ENCODE peak calls at places on chromosomes 2 and 18, in four cellular contexts. One of them, this sample, is unnamed.

GRCh38 chr18:49360582-49360981 is 99.9 kb downstream of the DYM start:
- DNase-seq in stomach: no peak
- DNase-seq in fibroblast of mammary gland: no peak
- DNase-seq in psoas muscle: no peak
- DNase-seq in this sample: no peak

GRCh38 chr2:21676676-21677075 is 552.9 kb downstream of the TDRD15 start:
- DNase-seq in stomach: no peak
- DNase-seq in fibroblast of mammary gland: peak
- DNase-seq in psoas muscle: no peak
- DNase-seq in this sample: no peak

GRCh38 chr2:176079851-176080539 is 3.8 kb downstream of the EVX2 start:
- DNase-seq in stomach: no peak
- DNase-seq in fibroblast of mammary gland: peak
- DNase-seq in psoas muscle: peak
- DNase-seq in this sample: no peak

GRCh38 chr2:161161074-161161577 is 898 bp downstream of the TANK start:
- DNase-seq in stomach: no peak
- DNase-seq in fibroblast of mammary gland: peak
- DNase-seq in psoas muscle: no peak
- DNase-seq in this sample: no peak

GRCh38 chr18:55106466-55106865 is 147.2 kb upstream of the CCDC68 start:
- DNase-seq in stomach: no peak
- DNase-seq in fibroblast of mammary gland: no peak
- DNase-seq in psoas muscle: no peak
- DNase-seq in this sample: no peak

GRCh38 chr2:196370386-196370785 is 199.0 kb upstream of the STK17B start:
- DNase-seq in stomach: no peak
- DNase-seq in fibroblast of mammary gland: no peak
- DNase-seq in psoas muscle: no peak
- DNase-seq in this sample: no peak

GRCh38 chr2:10813085-10813748 is 632 bp upstream of the PDIA6 start:
- DNase-seq in stomach: no peak
- DNase-seq in fibroblast of mammary gland: no peak
- DNase-seq in psoas muscle: no peak
- DNase-seq in this sample: no peak

GRCh38 chr18:5197032-5197434 is at the start of gene AKAIN1:
- DNase-seq in stomach: no peak
- DNase-seq in fibroblast of mammary gland: peak
- DNase-seq in psoas muscle: peak
- DNase-seq in this sample: peak

GRCh38 chr2:157839162-157839801 is 36.8 kb downstream of the ACVR1 start:
- DNase-seq in stomach: no peak
- DNase-seq in fibroblast of mammary gland: peak
- DNase-seq in psoas muscle: peak
- DNase-seq in this sample: peak

DNA sequence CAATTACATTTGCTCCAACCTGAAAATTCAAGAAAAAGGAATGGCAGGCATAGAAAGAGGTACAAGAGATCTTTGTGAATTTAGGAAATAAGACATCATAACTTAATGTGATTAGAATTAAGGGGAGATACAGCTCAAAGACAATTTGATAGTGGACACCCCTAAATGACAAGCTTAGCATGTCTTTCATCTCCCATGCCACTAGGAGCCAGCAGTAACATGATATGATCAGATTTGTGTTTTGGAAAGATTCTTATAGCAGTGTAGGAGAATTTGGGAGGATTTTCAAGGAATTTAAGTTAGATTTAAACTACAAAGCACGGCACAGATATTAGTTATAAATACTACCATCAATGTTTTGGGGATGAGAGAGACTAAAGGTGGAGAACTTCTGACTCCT is 340.8 kb downstream of the RDH14 start:
- DNase-seq in stomach: no peak
- DNase-seq in fibroblast of mammary gland: peak
- DNase-seq in psoas muscle: no peak
- DNase-seq in this sample: no peak
- TF ChIP-seq CTCF in stomach: no peak
- TF ChIP-seq CTCF in fibroblast of mammary gland: peak
- TF ChIP-seq CTCF in psoas muscle: no peak
- TF ChIP-seq CTCF in this sample: no peak

DNA sequence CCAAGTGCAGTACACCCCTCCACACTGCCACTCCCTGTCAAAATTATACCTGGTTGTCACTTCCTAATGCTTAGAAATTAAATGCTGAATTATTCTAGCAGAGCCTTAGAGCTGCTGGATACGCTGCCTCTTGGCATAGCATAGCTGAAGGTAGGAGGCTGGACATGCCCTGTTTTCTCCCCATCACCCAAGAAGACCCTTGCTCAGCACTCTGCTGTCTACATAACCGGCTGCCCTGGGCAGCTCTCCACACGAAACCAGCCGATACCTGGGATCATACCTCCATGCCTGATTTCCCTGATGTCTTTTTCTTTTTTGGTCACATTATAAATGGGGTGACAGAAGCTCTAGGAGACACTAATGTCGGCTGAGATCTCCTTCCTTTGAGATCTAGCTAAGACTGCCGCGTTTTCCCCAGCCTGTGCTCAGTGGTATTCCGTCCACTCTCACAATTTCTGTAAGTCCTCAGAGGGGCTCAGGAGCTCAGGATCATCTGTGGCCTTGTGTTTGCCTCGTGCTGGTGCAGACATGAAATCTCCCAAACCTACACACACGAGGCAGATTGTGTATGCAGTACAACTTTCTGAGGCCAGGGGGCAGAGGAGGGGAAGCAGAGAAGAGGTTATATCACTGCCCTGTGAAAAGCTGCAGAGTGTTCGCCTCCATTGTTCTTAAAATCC is 13.5 kb upstream of the ZAP70 start:
- DNase-seq in stomach: peak
- DNase-seq in fibroblast of mammary gland: peak
- DNase-seq in psoas muscle: no peak
- DNase-seq in this sample: peak
- TF ChIP-seq CTCF in stomach: peak
- TF ChIP-seq CTCF in fibroblast of mammary gland: peak
- TF ChIP-seq CTCF in psoas muscle: peak
- TF ChIP-seq CTCF in this sample: peak

DNA sequence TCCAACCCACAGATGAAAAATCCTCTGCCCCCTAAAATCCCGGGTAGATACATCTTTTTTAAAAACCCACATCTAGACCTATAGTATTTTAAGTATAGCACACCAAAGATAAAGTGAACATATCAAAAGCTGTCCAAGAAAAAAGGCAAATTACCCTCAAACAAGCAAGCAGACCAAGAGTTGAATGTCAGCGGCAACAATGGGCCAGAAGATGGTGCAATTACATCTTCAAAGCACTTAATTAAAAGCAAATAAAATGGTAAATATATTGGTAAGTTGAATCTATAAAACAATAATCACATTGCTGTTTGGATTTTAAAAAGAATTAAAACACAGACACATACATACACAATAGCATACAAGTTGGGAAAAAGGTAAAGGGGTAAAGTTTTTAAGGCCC is 98.5 kb downstream of the MYOM1 start:
- DNase-seq in stomach: no peak
- DNase-seq in fibroblast of mammary gland: peak
- DNase-seq in psoas muscle: no peak
- DNase-seq in this sample: no peak
- TF ChIP-seq CTCF in stomach: no peak
- TF ChIP-seq CTCF in fibroblast of mammary gland: peak
- TF ChIP-seq CTCF in psoas muscle: no peak
- TF ChIP-seq CTCF in this sample: no peak

DNA sequence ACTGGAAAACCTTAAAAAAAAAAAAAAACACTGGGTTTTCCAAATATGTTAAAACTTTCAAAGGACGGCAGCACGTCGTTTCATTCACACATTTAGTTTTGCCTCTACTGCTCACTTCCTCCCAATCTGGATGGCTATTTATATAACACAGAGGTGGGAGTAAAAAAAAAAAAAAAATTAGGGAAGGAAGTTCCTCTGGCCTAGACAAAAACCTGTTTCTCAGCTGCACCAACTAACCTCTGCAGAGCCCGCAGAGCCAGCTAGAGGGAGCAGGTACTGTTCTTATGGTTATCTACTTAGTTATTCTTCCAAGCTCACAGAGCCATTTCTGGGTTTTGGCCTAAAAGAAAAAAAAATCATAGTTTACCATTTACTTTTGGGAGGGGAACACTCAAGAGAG is 28.1 kb downstream of the SLC1A4 start:
- DNase-seq in stomach: no peak
- DNase-seq in fibroblast of mammary gland: no peak
- DNase-seq in psoas muscle: no peak
- DNase-seq in this sample: no peak
- TF ChIP-seq CTCF in stomach: no peak
- TF ChIP-seq CTCF in fibroblast of mammary gland: peak
- TF ChIP-seq CTCF in psoas muscle: peak
- TF ChIP-seq CTCF in this sample: peak

DNA sequence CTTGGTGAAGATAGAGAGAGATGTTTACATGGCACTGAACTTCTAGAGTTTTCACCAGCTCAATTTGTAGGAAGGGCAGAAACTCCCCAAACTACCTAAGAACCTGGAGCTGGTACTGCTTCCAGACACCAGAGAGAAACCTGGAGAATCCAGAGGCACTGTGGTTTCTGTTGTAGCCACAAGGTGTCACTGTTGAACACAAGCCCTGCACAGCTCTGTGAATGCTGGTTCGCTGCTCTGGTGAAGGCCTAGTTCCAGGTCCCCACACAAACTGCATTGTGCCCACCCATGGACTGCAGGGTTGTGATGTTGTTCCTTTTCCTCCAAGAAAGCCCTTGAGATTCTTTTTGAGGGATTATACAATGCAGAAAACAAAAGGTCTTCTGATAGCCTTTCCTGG is 150.5 kb upstream of the HS6ST1 start:
- DNase-seq in stomach: no peak
- DNase-seq in fibroblast of mammary gland: peak
- DNase-seq in psoas muscle: no peak
- DNase-seq in this sample: peak
- TF ChIP-seq CTCF in stomach: no peak
- TF ChIP-seq CTCF in fibroblast of mammary gland: peak
- TF ChIP-seq CTCF in psoas muscle: peak
- TF ChIP-seq CTCF in this sample: peak

GRCh38 chr2:174984561-174984960 is 20.6 kb downstream of the CHN1 start:
- DNase-seq in stomach: no peak
- DNase-seq in fibroblast of mammary gland: no peak
- DNase-seq in psoas muscle: no peak
- DNase-seq in this sample: no peak

GRCh38 chr2:174981336-174981735 is 23.8 kb downstream of the CHN1 start:
- DNase-seq in stomach: no peak
- DNase-seq in fibroblast of mammary gland: no peak
- DNase-seq in psoas muscle: no peak
- DNase-seq in this sample: no peak

GRCh38 chr2:174979996-174980395 is 25.2 kb downstream of the CHN1 start:
- DNase-seq in stomach: no peak
- DNase-seq in fibroblast of mammary gland: no peak
- DNase-seq in psoas muscle: no peak
- DNase-seq in this sample: no peak

DNA sequence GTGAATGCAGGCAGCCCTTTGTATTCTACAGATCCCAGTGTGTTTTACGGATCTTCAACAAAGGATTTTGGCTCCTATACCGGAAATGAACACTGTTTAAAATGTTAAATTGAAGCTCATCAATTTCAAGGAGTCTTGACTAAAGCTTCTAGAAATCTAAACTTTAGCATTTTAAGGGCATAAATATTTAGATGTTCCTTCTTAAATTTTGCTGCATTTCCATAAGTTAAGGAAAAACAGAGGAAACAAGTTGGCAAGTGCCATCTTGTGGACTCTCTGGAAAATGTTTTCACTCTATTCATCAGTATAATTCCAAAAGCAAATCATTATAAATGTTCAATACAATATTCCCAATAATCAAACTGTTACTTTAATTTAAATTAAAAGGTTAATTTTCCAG is 19.6 kb downstream of the CHN1 start:
- DNase-seq in stomach: no peak
- DNase-seq in fibroblast of mammary gland: peak
- DNase-seq in psoas muscle: no peak
- DNase-seq in this sample: no peak
- TF ChIP-seq CTCF in stomach: no peak
- TF ChIP-seq CTCF in fibroblast of mammary gland: peak
- TF ChIP-seq CTCF in psoas muscle: peak
- TF ChIP-seq CTCF in this sample: peak

DNA sequence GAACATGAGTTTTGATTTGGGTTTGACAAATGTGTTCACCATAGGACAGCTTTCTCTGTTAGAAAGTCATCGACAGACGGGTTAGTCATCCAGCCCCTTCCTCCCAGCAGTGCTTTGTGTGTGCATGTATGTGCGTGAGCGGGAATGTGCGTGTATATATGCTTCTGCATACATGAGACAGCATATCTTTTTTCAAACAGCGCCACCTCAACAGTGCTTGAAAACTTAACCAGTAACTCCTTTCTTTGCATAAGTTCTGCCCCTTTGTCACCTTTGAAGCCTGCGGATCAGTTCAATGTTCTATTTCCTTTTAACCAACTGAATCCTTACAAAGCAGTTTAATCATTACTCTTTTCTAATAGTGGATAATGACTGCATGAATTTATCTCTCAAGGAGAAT is 351.4 kb downstream of the LPIN1 start:
- DNase-seq in stomach: no peak
- DNase-seq in fibroblast of mammary gland: no peak
- DNase-seq in psoas muscle: no peak
- DNase-seq in this sample: no peak
- TF ChIP-seq CTCF in stomach: no peak
- TF ChIP-seq CTCF in fibroblast of mammary gland: no peak
- TF ChIP-seq CTCF in psoas muscle: no peak
- TF ChIP-seq CTCF in this sample: no peak

DNA sequence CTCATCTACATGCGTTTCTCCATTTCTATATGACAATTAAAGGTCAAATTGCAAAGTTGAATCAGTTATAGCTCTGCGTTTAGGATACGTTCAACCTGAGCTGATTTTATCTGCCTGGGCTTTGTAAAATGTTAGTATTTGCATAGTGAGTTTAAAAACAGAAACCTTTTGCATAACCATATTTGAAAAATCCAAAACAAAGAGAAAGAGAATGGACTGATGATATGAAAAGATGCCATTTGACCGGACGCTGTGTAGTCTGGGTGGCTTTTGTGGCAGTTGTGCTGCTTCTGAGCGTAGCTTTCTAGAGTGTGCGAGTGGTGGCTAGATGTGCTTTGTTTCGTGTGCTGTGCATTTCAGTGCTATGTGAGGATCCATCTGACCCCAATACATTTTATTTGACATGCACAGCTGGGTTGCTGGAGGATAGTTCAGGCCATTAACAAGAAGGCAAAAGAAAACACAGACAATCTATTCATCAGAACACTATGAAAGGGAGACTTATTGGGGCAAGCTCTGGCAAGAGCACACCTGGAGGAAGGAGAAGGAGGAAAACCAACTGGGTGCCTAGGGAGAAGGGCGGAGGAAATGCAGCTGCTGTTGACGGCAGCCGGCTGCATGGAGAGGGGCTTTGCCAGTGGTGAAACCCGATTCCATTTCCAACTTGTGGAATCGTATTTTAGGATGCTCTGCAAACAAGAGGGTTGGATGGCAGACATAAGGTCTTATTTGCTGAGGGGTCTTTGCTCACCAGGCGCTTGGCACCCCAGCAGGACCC is 126.8 kb downstream of the ACOXL start:
- DNase-seq in stomach: no peak
- DNase-seq in fibroblast of mammary gland: no peak
- DNase-seq in psoas muscle: no peak
- DNase-seq in this sample: no peak
- TF ChIP-seq CTCF in stomach: no peak
- TF ChIP-seq CTCF in fibroblast of mammary gland: no peak
- TF ChIP-seq CTCF in psoas muscle: no peak
- TF ChIP-seq CTCF in this sample: no peak

GRCh38 chr2:223697921-223698645 is 95.9 kb upstream of the SCG2 start:
- DNase-seq in stomach: no peak
- DNase-seq in fibroblast of mammary gland: peak
- DNase-seq in psoas muscle: no peak
- DNase-seq in this sample: no peak
- TF ChIP-seq CTCF in stomach: no peak
- TF ChIP-seq CTCF in fibroblast of mammary gland: no peak
- TF ChIP-seq CTCF in psoas muscle: no peak
- TF ChIP-seq CTCF in this sample: no peak